ENCODE peak calls at places on chromosomes 7 and 10, in eight cellular contexts. J, K, E, C, B, P, H and R are unnamed samples.

GRCh38 chr10:95391570-95392249 is 100.9 kb upstream of the PDLIM1 start:
- DNase-seq in P (peak; percentile 68), J (no peak), C (peak; percentile 20), H (no peak), K (no peak), B (peak; percentile 45), E (peak; percentile 78), R (no peak)

GRCh38 chr10:58660577-58661255 is 148.0 kb downstream of the BICC1 start:
- DNase-seq in C (no peak), H (no peak), B (peak; percentile 70), J (no peak), P (no peak), K (no peak), E (no peak), R (no peak)

GRCh38 chr7:28411876-28412662 is at the start of gene CREB5:
- DNase-seq in B (no peak), H (no peak), K (no peak), J (no peak), E (peak; percentile 42), C (no peak), P (no peak), R (no peak)

GRCh38 chr10:79237801-79238520 is 109.3 kb upstream of the PPIF start:
- DNase-seq in P (no peak), H (no peak), B (no peak), C (no peak), J (no peak), E (no peak), K (no peak), R (no peak)

GRCh38 chr10:67669978-67670377 is 26.0 kb downstream of the CTNNA3 start:
- DNase-seq in P (no peak), C (no peak), J (no peak), K (no peak), B (no peak), E (no peak), H (no peak), R (no peak)

GRCh38 chr10:34773617-34774261 is 41.4 kb downstream of the PARD3 start:
- DNase-seq in C (no peak), P (no peak), B (no peak), K (no peak), E (no peak), H (no peak), J (no peak), R (no peak)

GRCh38 chr7:74355091-74355490 is 65.9 kb downstream of the CLIP2 start:
- DNase-seq in C (peak; percentile 59), K (no peak), B (peak; percentile 95), H (no peak), E (no peak), P (peak; percentile 60), J (no peak), R (no peak)

GRCh38 chr10:60446855-60447254 is 57.2 kb upstream of the ANK3 start:
- DNase-seq in C (no peak), E (no peak), H (no peak), P (peak; percentile 27), B (peak; percentile 48), J (no peak), K (no peak), R (no peak)

GRCh38 chr7:152424348-152425108 is 11.3 kb downstream of the KMT2C start:
- DNase-seq in K (no peak), B (no peak), J (no peak), H (no peak), P (no peak), E (no peak), C (no peak), R (no peak)

GRCh38 chr7:121546632-121547340 is 150.7 kb upstream of the FAM3C start:
- DNase-seq in P (peak; percentile 58), J (no peak), K (no peak), E (no peak), H (no peak), B (no peak), C (no peak), R (no peak)

GRCh38 chr7:135877799-135878198 is 99.4 kb downstream of the MTPN start:
- DNase-seq in E (peak; percentile 76), K (no peak), C (peak; percentile 37), H (no peak), J (no peak), P (peak; percentile 27), B (peak; percentile 18), R (no peak)

GRCh38 chr7:75727881-75728592 is 10.7 kb downstream of the HIP1 start:
- DNase-seq in K (peak; percentile 71), J (no peak), H (no peak), E (no peak), B (no peak), C (no peak), P (no peak), R (no peak)